ENCODE peak calls at places on chromosomes 12 and 14, in eight cellular contexts. N, T, W, L, E, M, K and G are unnamed samples.

GRCh38 chr12:88142610-88142991 is 494 bp downstream of the TMTC3 start:
- DNase-seq in W (no peak), M (no peak), K (peak; percentile 44), N (peak; percentile 30), T (peak; percentile 17), L (peak; percentile 88), E (no peak), G (no peak)

GRCh38 chr12:32183646-32184045 is 77.0 kb downstream of the BICD1 start:
- DNase-seq in K (no peak), W (no peak), T (no peak), E (peak; percentile 15), L (no peak), M (no peak), N (no peak), G (no peak)

GRCh38 chr12:65826513-65827171 is 2.4 kb downstream of the HMGA2 start:
- DNase-seq in L (no peak), K (no peak), N (no peak), T (no peak), M (no peak), W (no peak), E (peak; percentile 67), G (peak; percentile 19)

GRCh38 chr12:69657376-69658137 is 41.5 kb downstream of the BEST3 start:
- DNase-seq in E (peak; percentile 67), T (no peak), L (no peak), K (no peak), N (no peak), M (no peak), W (no peak), G (peak; percentile 87)

GRCh38 chr14:100679707-100680438 is 46.8 kb upstream of the DLK1 start:
- DNase-seq in M (no peak), N (no peak), W (no peak), L (peak; percentile 84), T (peak; percentile 42), E (peak; percentile 73), K (peak; percentile 93), G (peak; percentile 29)

GRCh38 chr14:76862546-76863282 is 36.5 kb downstream of the LRRC74A start:
- DNase-seq in T (no peak), W (no peak), K (no peak), M (no peak), N (no peak), L (no peak), E (no peak), G (no peak)

GRCh38 chr12:110366474-110367208 is 36.9 kb downstream of the ANAPC7 start:
- DNase-seq in E (no peak), W (no peak), N (no peak), M (no peak), T (no peak), L (no peak), K (no peak), G (no peak)

GRCh38 chr12:70074510-70074909 is 168.7 kb upstream of the CNOT2 start:
- DNase-seq in W (no peak), K (no peak), T (no peak), L (no peak), E (no peak), M (no peak), N (no peak), G (no peak)

GRCh38 chr12:91009319-91009950 is 4.7 kb upstream of the EPYC start:
- DNase-seq in M (no peak), K (no peak), T (no peak), W (no peak), L (no peak), E (peak; percentile 41), N (no peak), G (no peak)

GRCh38 chr12:100901266-100901665 is 106.7 kb downstream of the ANO4 start:
- DNase-seq in E (no peak), M (no peak), L (no peak), N (no peak), K (no peak), T (no peak), W (no peak), G (no peak)

GRCh38 chr12:69343885-69344612 is 4.1 kb upstream of the LYZ start:
- DNase-seq in K (no peak), M (no peak), T (no peak), W (no peak), N (no peak), L (no peak), E (no peak), G (no peak)

GRCh38 chr12:49000346-49000745 is 1.2 kb upstream of the DDN start:
- DNase-seq in K (no peak), W (no peak), N (no peak), T (no peak), L (no peak), E (no peak), M (no peak), G (no peak)

GRCh38 chr12:48998497-48999353 is 450 bp downstream of the DDN start:
- DNase-seq in M (no peak), T (no peak), K (no peak), N (peak; percentile 60), L (peak; percentile 79), W (no peak), E (peak; percentile 30), G (peak; percentile 62)

GRCh38 chr12:48996794-48997718 is 2.1 kb downstream of the DDN start:
- DNase-seq in K (peak; percentile 82), T (peak; percentile 70), N (peak; percentile 82), E (peak; percentile 67), L (peak; percentile 93), W (peak; percentile 72), M (no peak), G (peak; percentile 78)

GRCh38 chr12:48997719-48998496 is 1.3 kb downstream of the DDN start:
- DNase-seq in M (no peak), K (no peak), N (peak; percentile 63), L (peak; percentile 84), T (no peak), W (peak; percentile 86), E (no peak), G (peak; percentile 57)

DNA sequence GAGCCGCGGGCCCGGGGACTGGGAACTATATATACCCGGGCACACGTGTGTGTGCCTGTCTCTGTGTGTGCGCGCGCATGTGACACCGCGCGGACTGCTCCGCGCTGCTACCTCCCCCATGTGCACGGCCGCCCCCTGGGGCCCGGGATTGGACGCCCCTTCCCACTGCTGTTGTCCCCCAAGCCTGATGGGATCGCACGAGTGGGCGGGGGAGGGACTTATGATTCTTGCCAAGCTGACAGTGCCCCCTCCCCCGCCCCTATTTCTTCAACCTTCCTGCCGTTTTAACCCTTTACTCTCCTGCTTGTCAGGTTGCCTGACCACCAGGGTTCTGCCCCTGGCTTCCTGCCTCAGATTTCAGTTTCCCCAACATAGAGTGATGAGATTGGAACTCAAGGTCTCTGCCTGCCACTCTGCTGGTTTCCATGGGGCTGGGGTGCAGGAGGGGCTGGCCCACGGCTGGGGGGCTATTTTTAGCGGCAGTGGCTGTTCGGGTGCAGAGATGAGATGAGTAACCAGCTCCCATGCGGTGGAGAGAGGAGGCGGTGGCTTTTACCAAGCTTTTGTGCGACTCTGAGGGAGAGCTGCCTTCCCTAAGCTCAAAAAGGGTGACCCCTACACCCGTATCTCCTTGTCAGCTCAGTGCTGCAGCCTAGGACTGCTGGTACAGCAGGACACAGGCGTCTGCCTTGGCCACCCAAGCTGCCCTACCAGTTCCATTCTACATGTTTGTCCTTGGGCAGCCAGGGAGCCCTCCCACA is at the start of gene DDN:
- DNase-seq in M (peak; percentile 45), W (peak; percentile 79), T (peak; percentile 40), K (no peak), N (no peak), E (peak; percentile 52), L (peak; percentile 86), G (peak; percentile 62)
- TF ChIP-seq POLR2A in M (peak; percentile 42), W (peak; percentile 34), T (no peak), K (no peak), N (no peak), E (no peak), L (no peak), G (peak; percentile 9)

GRCh38 chr14:71319646-71320045 is 412.4 kb downstream of the PCNX1 start:
- DNase-seq in W (no peak), N (no peak), M (no peak), E (peak; percentile 36), T (no peak), K (no peak), L (no peak), G (peak; percentile 68)

GRCh38 chr14:71320734-71321555 is 413.7 kb downstream of the PCNX1 start:
- DNase-seq in L (peak; percentile 94), W (peak; percentile 41), E (peak; percentile 69), M (no peak), T (peak; percentile 63), N (peak; percentile 67), K (peak; percentile 76), G (peak; percentile 85)

GRCh38 chr14:71321556-71322315 is 414.5 kb downstream of the PCNX1 start:
- DNase-seq in K (no peak), E (peak; percentile 63), N (no peak), W (no peak), L (no peak), M (peak; percentile 65), T (peak; percentile 21), G (peak; percentile 56)

GRCh38 chr14:71318097-71318459 is 410.8 kb downstream of the PCNX1 start:
- DNase-seq in N (no peak), E (no peak), K (no peak), M (no peak), T (no peak), L (no peak), W (no peak), G (no peak)

GRCh38 chr14:71320107-71320733 is 413.0 kb downstream of the PCNX1 start:
- DNase-seq in N (peak; percentile 98), M (peak; percentile 95), W (peak; percentile 85), K (peak; percentile 97), T (peak; percentile 98), E (peak; percentile 99), L (peak; percentile 100), G (peak; percentile 98)
- TF ChIP-seq POLR2A in N (peak; percentile 95), M (peak; percentile 46), W (peak; percentile 96), K (peak; percentile 75), T (peak; percentile 82), E (peak; percentile 94), L (peak; percentile 75), G (peak; percentile 49)

DNA sequence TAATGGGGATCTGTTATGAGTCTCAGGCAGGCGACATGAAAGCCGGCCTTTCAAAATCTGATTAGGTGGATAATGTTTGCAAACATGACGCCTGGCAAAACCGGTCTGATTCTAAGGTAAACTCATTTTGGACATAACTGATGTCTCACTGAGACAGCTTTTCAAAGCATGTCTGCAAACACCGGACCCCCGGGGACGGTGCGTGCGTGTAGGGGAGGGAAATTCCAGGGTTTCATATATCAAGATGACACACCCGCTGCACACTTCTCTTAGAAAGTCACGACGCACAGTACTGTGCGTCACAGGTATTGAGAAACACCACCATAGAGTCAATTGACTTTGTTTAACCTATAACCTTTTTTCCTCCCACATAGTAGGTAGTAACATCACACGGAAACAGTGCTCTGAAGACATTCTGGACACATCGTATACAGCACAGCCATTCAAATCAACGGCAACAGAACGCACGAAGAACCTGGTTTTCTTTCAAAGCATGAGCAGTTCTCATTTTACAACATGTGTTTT is 43.9 kb upstream of the TESC start:
- DNase-seq in L (no peak), M (no peak), E (peak; percentile 83), N (no peak), K (no peak), W (no peak), T (peak; percentile 50), G (no peak)
- TF ChIP-seq POLR2A in L (no peak), M (no peak), E (no peak), N (no peak), K (no peak), W (no peak), T (no peak), G (no peak)

DNA sequence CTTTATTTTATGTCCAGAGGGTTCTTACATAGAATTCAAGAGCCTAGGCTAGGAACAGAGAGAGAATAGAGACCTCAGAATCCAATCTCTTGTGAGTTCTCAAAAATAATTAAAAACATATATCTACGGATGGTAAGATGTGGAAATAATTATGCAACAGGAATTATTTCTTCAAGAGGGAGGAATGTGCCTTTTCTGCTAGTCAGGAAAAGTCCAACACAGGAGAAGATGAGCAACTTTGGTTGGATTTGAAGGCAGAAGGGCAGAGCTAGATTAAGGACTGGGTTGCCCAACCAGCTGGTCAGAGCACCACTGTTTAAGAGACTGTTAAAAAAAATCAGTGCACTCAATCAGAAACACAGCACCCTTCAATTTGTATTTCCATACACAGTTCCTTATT is 365.5 kb downstream of the ETNK1 start:
- DNase-seq in K (no peak), N (no peak), T (no peak), L (no peak), W (no peak), E (no peak), M (no peak), G (no peak)
- TF ChIP-seq POLR2A in K (no peak), N (no peak), T (no peak), L (no peak), W (no peak), E (no peak), M (no peak), G (no peak)